ENCODE peak calls at places on chromosomes 12 and 14, in seven cellular contexts. D, Q, C, A, J, Z and R are unnamed samples.

GRCh38 chr14:42854061-42854460 is 1247.4 kb downstream of the LRFN5 start:
- DNase-seq in D (no peak), Q (peak; percentile 2), C (no peak), A (no peak), J (no peak), Z (no peak), R (no peak)

GRCh38 chr14:21652209-21652808 is 1.3 kb upstream of the OR4E2 start:
- DNase-seq in D (no peak), Q (no peak), C (no peak), A (no peak), J (peak; percentile 11), Z (no peak), R (no peak)

GRCh38 chr14:95485222-95485819 is 31.1 kb downstream of the SYNE3 start:
- DNase-seq in D (no peak), Q (no peak), C (no peak), A (no peak), J (peak; percentile 92), Z (no peak), R (no peak)

GRCh38 chr14:94481468-94482131 is 5.6 kb upstream of the SERPINA9 start:
- DNase-seq in D (no peak), Q (peak; percentile 4), C (no peak), A (no peak), J (no peak), Z (peak; percentile 52), R (no peak)

GRCh38 chr14:24231263-24232120 is 675 bp downstream of the NEDD8 start:
- DNase-seq in D (no peak), Q (no peak), C (no peak), A (no peak), J (no peak), Z (peak; percentile 55), R (peak; percentile 41)

GRCh38 chr14:41016213-41016612 is 590.5 kb upstream of the LRFN5 start:
- DNase-seq in D (no peak), Q (no peak), C (no peak), A (no peak), J (peak; percentile 12), Z (no peak), R (no peak)

GRCh38 chr12:41212625-41213024 is 24.5 kb downstream of the PDZRN4 start:
- DNase-seq in D (no peak), Q (no peak), C (no peak), A (no peak), J (no peak), Z (no peak), R (no peak)

GRCh38 chr14:24506443-24506842 is 1.6 kb downstream of the CMA1 start:
- DNase-seq in D (no peak), Q (no peak), C (no peak), A (no peak), J (no peak), Z (no peak), R (no peak)

GRCh38 chr14:104785708-104786080 is 9.9 kb downstream of the AKT1 start:
- DNase-seq in D (no peak), Q (no peak), C (no peak), A (no peak), J (no peak), Z (no peak), R (no peak)

GRCh38 chr12:124939428-124940142 is 25.1 kb upstream of the UBC start:
- DNase-seq in D (peak; percentile 93), Q (peak; percentile 99), C (peak; percentile 78), A (peak; percentile 87), J (peak; percentile 96), Z (peak; percentile 88), R (no peak)

GRCh38 chr14:105431256-105431655 is 11.6 kb downstream of the MTA1 start:
- DNase-seq in D (no peak), Q (no peak), C (no peak), A (no peak), J (no peak), Z (no peak), R (no peak)

GRCh38 chr12:46585854-46586621 is 213.5 kb upstream of the SLC38A2 start:
- DNase-seq in D (no peak), Q (peak; percentile 70), C (no peak), A (no peak), J (peak; percentile 88), Z (peak; percentile 85), R (no peak)

GRCh38 chr12:51318846-51319570 is 5.0 kb downstream of the BIN2 start:
- DNase-seq in D (no peak), Q (no peak), C (no peak), A (no peak), J (no peak), Z (peak; percentile 39), R (no peak)

GRCh38 chr14:103910262-103910935 is 17.9 kb upstream of the TDRD9 start:
- DNase-seq in D (peak; percentile 80), Q (peak; percentile 70), C (peak; percentile 79), A (peak; percentile 50), J (peak; percentile 89), Z (peak; percentile 96), R (peak; percentile 70)

GRCh38 chr12:81610955-81611889 is 147.9 kb downstream of the PPFIA2 start:
- DNase-seq in D (no peak), Q (peak; percentile 2), C (peak; percentile 12), A (no peak), J (peak; percentile 5), Z (peak; percentile 28), R (no peak)

GRCh38 chr12:32659908-32660440 is 19.1 kb upstream of the DNM1L start:
- DNase-seq in D (no peak), Q (no peak), C (no peak), A (no peak), J (no peak), Z (no peak), R (no peak)

GRCh38 chr12:4386756-4387155 is 7.2 kb upstream of the FGF23 start:
- DNase-seq in D (no peak), Q (no peak), C (no peak), A (no peak), J (no peak), Z (no peak), R (no peak)